ENCODE peak calls at places on chromosomes 11 and 22, in seven cellular contexts. One of them, this sample, is unnamed.

GRCh38 chr11:12773591-12773990 is 99.4 kb downstream of the TEAD1 start:
- DNase-seq in tibial nerve: no peak
- DNase-seq in coronary artery: no peak
- DNase-seq in esophagus squamous epithelium: no peak
- DNase-seq in AG04450: no peak
- DNase-seq in neural progenitor cell: no peak
- DNase-seq in K562: no peak
- DNase-seq in this sample: no peak

GRCh38 chr22:23248583-23248982 is 68.3 kb downstream of the BCR start:
- DNase-seq in tibial nerve: no peak
- DNase-seq in coronary artery: no peak
- DNase-seq in esophagus squamous epithelium: no peak
- DNase-seq in AG04450: no peak
- DNase-seq in neural progenitor cell: peak
- DNase-seq in K562: peak
- DNase-seq in this sample: no peak

GRCh38 chr22:30602049-30602448 is 4.9 kb upstream of the TCN2 start:
- DNase-seq in tibial nerve: no peak
- DNase-seq in coronary artery: no peak
- DNase-seq in esophagus squamous epithelium: no peak
- DNase-seq in AG04450: no peak
- DNase-seq in neural progenitor cell: peak
- DNase-seq in K562: no peak
- DNase-seq in this sample: no peak

GRCh38 chr11:119807402-119807801 is 78.4 kb upstream of the NECTIN1 start:
- DNase-seq in tibial nerve: no peak
- DNase-seq in coronary artery: no peak
- DNase-seq in esophagus squamous epithelium: no peak
- DNase-seq in AG04450: no peak
- DNase-seq in neural progenitor cell: no peak
- DNase-seq in K562: no peak
- DNase-seq in this sample: no peak

GRCh38 chr11:46413755-46414465 is 22.3 kb upstream of the CHRM4 start:
- DNase-seq in tibial nerve: no peak
- DNase-seq in coronary artery: no peak
- DNase-seq in esophagus squamous epithelium: no peak
- DNase-seq in AG04450: no peak
- DNase-seq in neural progenitor cell: no peak
- DNase-seq in K562: no peak
- DNase-seq in this sample: no peak

GRCh38 chr11:128726464-128727139 is 32.7 kb downstream of the FLI1 start:
- DNase-seq in tibial nerve: no peak
- DNase-seq in coronary artery: no peak
- DNase-seq in esophagus squamous epithelium: peak
- DNase-seq in AG04450: no peak
- DNase-seq in neural progenitor cell: no peak
- DNase-seq in K562: no peak
- DNase-seq in this sample: no peak

GRCh38 chr11:19229671-19230070 is 11.1 kb downstream of the E2F8 start:
- DNase-seq in tibial nerve: no peak
- DNase-seq in coronary artery: no peak
- DNase-seq in esophagus squamous epithelium: no peak
- DNase-seq in AG04450: no peak
- DNase-seq in neural progenitor cell: no peak
- DNase-seq in K562: no peak
- DNase-seq in this sample: no peak

GRCh38 chr11:134508219-134508990 is 96.4 kb upstream of the B3GAT1 start:
- DNase-seq in tibial nerve: no peak
- DNase-seq in coronary artery: no peak
- DNase-seq in esophagus squamous epithelium: no peak
- DNase-seq in AG04450: no peak
- DNase-seq in neural progenitor cell: no peak
- DNase-seq in K562: no peak
- DNase-seq in this sample: no peak

GRCh38 chr11:61532136-61533038 is 23.8 kb downstream of the LRRC10B start:
- DNase-seq in tibial nerve: no peak
- DNase-seq in coronary artery: no peak
- DNase-seq in esophagus squamous epithelium: no peak
- DNase-seq in AG04450: no peak
- DNase-seq in neural progenitor cell: peak
- DNase-seq in K562: peak
- DNase-seq in this sample: no peak

GRCh38 chr22:19875531-19876313 is 21.0 kb upstream of the GNB1L start:
- DNase-seq in tibial nerve: peak
- DNase-seq in coronary artery: no peak
- DNase-seq in esophagus squamous epithelium: no peak
- DNase-seq in AG04450: no peak
- DNase-seq in neural progenitor cell: peak
- DNase-seq in K562: no peak
- DNase-seq in this sample: peak

GRCh38 chr22:41410311-41410751 is 28.6 kb downstream of the TEF start:
- DNase-seq in tibial nerve: no peak
- DNase-seq in coronary artery: peak
- DNase-seq in esophagus squamous epithelium: no peak
- DNase-seq in AG04450: no peak
- DNase-seq in neural progenitor cell: no peak
- DNase-seq in K562: no peak
- DNase-seq in this sample: no peak

GRCh38 chr11:85955531-85955930 is 100.3 kb downstream of the CCDC83 start:
- DNase-seq in tibial nerve: no peak
- DNase-seq in coronary artery: no peak
- DNase-seq in esophagus squamous epithelium: no peak
- DNase-seq in AG04450: peak
- DNase-seq in neural progenitor cell: no peak
- DNase-seq in K562: no peak
- DNase-seq in this sample: no peak

GRCh38 chr11:64341851-64342791 is 2.1 kb downstream of the CCDC88B start:
- DNase-seq in tibial nerve: peak
- DNase-seq in coronary artery: peak
- DNase-seq in esophagus squamous epithelium: no peak
- DNase-seq in AG04450: peak
- DNase-seq in neural progenitor cell: peak
- DNase-seq in K562: peak
- DNase-seq in this sample: peak

GRCh38 chr11:115759622-115760527 is 255.7 kb upstream of the CADM1 start:
- DNase-seq in tibial nerve: no peak
- DNase-seq in coronary artery: no peak
- DNase-seq in esophagus squamous epithelium: no peak
- DNase-seq in AG04450: no peak
- DNase-seq in neural progenitor cell: peak
- DNase-seq in K562: no peak
- DNase-seq in this sample: no peak

GRCh38 chr22:36316419-36316818 is 63.5 kb downstream of the APOL1 start:
- DNase-seq in tibial nerve: no peak
- DNase-seq in coronary artery: no peak
- DNase-seq in esophagus squamous epithelium: no peak
- DNase-seq in AG04450: no peak
- DNase-seq in neural progenitor cell: no peak
- DNase-seq in K562: no peak
- DNase-seq in this sample: no peak

GRCh38 chr11:6152126-6152525 is 18.0 kb downstream of the OR52B2 start:
- DNase-seq in tibial nerve: no peak
- DNase-seq in coronary artery: no peak
- DNase-seq in esophagus squamous epithelium: no peak
- DNase-seq in AG04450: no peak
- DNase-seq in neural progenitor cell: no peak
- DNase-seq in K562: no peak
- DNase-seq in this sample: no peak

GRCh38 chr11:61917357-61918109 is at the start of gene RAB3IL1:
- DNase-seq in tibial nerve: peak
- DNase-seq in coronary artery: peak
- DNase-seq in esophagus squamous epithelium: no peak
- DNase-seq in AG04450: no peak
- DNase-seq in neural progenitor cell: peak
- DNase-seq in K562: peak
- DNase-seq in this sample: no peak

GRCh38 chr11:10147195-10147594 is 146.8 kb downstream of the SBF2 start:
- DNase-seq in tibial nerve: no peak
- DNase-seq in coronary artery: no peak
- DNase-seq in esophagus squamous epithelium: no peak
- DNase-seq in AG04450: no peak
- DNase-seq in neural progenitor cell: no peak
- DNase-seq in K562: no peak
- DNase-seq in this sample: no peak

GRCh38 chr11:111510311-111510710 is 1.9 kb downstream of the BTG4 start:
- DNase-seq in tibial nerve: no peak
- DNase-seq in coronary artery: no peak
- DNase-seq in esophagus squamous epithelium: no peak
- DNase-seq in AG04450: no peak
- DNase-seq in neural progenitor cell: no peak
- DNase-seq in K562: no peak
- DNase-seq in this sample: no peak

GRCh38 chr11:20566591-20567434 is 32.6 kb upstream of the SLC6A5 start:
- DNase-seq in tibial nerve: no peak
- DNase-seq in coronary artery: no peak
- DNase-seq in esophagus squamous epithelium: no peak
- DNase-seq in AG04450: no peak
- DNase-seq in neural progenitor cell: no peak
- DNase-seq in K562: no peak
- DNase-seq in this sample: no peak

DNA sequence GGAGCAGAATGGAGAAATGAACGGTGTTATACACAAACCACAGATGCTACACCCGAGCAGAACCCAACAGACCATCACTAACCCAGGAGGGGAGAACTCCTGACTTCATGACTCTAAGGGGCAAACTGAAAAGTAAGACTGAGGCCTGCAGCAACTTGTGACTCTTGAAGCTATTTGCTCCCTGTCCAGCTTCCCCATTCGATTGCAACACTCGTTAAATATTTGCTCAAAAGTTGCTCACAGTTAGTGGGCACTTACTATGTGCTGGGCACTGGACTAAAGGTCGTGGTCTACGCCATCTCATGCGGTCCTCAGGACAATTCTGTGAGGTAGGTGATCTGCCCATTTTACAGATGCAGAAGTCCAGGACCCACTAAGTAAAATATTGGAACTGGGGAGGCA is 9.5 kb upstream of the ADA2 start:
- DNase-seq in tibial nerve: no peak
- DNase-seq in coronary artery: no peak
- DNase-seq in esophagus squamous epithelium: no peak
- DNase-seq in AG04450: no peak
- DNase-seq in neural progenitor cell: no peak
- DNase-seq in K562: no peak
- DNase-seq in this sample: no peak
- TF ChIP-seq CTCF in tibial nerve: no peak
- TF ChIP-seq CTCF in coronary artery: no peak
- TF ChIP-seq CTCF in esophagus squamous epithelium: no peak
- TF ChIP-seq CTCF in AG04450: no peak
- TF ChIP-seq CTCF in neural progenitor cell: no peak
- TF ChIP-seq CTCF in K562: no peak
- TF ChIP-seq CTCF in this sample: no peak

DNA sequence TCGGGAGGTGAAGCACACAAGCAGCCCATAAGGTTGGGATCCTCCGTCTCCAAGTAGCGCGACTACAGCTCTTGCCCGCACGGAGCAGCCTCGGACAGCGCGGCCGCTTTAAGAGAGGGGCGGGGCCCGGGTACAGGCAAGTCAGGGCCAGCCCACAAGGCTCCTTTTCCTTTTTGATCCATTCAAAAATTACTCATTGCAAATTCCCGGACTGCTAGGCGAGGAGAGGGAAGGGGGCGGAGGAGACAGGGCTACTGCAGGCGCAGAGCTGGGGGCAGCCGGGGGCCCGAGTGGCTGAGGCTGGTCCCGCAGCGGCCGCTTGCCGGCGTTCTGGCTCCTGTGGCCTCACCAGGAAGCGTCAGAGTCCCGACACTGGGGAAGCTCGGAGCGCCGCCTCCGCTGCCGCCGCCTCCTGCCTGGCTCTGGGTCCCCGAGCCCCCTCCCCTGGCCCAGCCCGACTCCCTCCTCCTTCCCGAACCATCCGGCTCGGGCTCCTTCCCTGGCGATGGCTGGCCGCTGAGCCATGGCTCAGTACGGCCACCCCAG is at the start of gene UBASH3B:
- DNase-seq in tibial nerve: peak
- DNase-seq in coronary artery: peak
- DNase-seq in esophagus squamous epithelium: peak
- DNase-seq in AG04450: no peak
- DNase-seq in neural progenitor cell: peak
- DNase-seq in K562: peak
- DNase-seq in this sample: peak
- TF ChIP-seq CTCF in tibial nerve: no peak
- TF ChIP-seq CTCF in coronary artery: no peak
- TF ChIP-seq CTCF in esophagus squamous epithelium: no peak
- TF ChIP-seq CTCF in AG04450: no peak
- TF ChIP-seq CTCF in neural progenitor cell: peak
- TF ChIP-seq CTCF in K562: no peak
- TF ChIP-seq CTCF in this sample: no peak

GRCh38 chr22:39242809-39243442 is 1.9 kb downstream of the PDGFB start:
- DNase-seq in tibial nerve: no peak
- DNase-seq in coronary artery: no peak
- DNase-seq in esophagus squamous epithelium: no peak
- DNase-seq in AG04450: no peak
- DNase-seq in neural progenitor cell: peak
- DNase-seq in K562: no peak
- DNase-seq in this sample: no peak

GRCh38 chr22:39242389-39242808 is 2.4 kb downstream of the PDGFB start:
- DNase-seq in tibial nerve: no peak
- DNase-seq in coronary artery: no peak
- DNase-seq in esophagus squamous epithelium: no peak
- DNase-seq in AG04450: no peak
- DNase-seq in neural progenitor cell: peak
- DNase-seq in K562: peak
- DNase-seq in this sample: no peak

GRCh38 chr22:39241632-39242388 is 3.0 kb downstream of the PDGFB start:
- DNase-seq in tibial nerve: no peak
- DNase-seq in coronary artery: no peak
- DNase-seq in esophagus squamous epithelium: no peak
- DNase-seq in AG04450: no peak
- DNase-seq in neural progenitor cell: no peak
- DNase-seq in K562: no peak
- DNase-seq in this sample: no peak

GRCh38 chr22:39239561-39240423 is 5.0 kb downstream of the PDGFB start:
- DNase-seq in tibial nerve: no peak
- DNase-seq in coronary artery: no peak
- DNase-seq in esophagus squamous epithelium: no peak
- DNase-seq in AG04450: no peak
- DNase-seq in neural progenitor cell: no peak
- DNase-seq in K562: no peak
- DNase-seq in this sample: no peak

GRCh38 chr22:39240841-39241631 is 3.7 kb downstream of the PDGFB start:
- DNase-seq in tibial nerve: no peak
- DNase-seq in coronary artery: no peak
- DNase-seq in esophagus squamous epithelium: no peak
- DNase-seq in AG04450: no peak
- DNase-seq in neural progenitor cell: peak
- DNase-seq in K562: peak
- DNase-seq in this sample: no peak
- TF ChIP-seq CTCF in tibial nerve: no peak
- TF ChIP-seq CTCF in coronary artery: no peak
- TF ChIP-seq CTCF in esophagus squamous epithelium: peak
- TF ChIP-seq CTCF in AG04450: no peak
- TF ChIP-seq CTCF in neural progenitor cell: no peak
- TF ChIP-seq CTCF in K562: no peak
- TF ChIP-seq CTCF in this sample: no peak

DNA sequence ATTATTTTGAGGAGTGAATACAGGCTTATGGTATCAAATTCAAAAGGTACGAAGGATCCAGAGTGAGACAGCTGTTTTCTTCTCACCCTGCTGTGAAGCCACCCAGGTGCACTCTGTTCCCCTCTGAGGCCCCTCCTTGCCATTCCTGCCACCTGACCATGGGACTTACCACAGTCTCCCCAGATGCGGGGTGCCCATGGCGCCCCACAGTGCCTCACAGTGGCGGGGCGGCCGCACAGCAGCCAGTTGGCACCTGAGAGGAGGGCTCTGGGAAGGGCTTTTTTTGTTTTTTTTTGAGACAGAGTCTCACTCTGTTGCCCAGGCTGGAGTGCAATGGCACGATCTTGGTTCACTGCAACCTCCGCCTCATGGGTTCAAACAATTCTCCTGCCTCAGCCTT is 151.7 kb downstream of the CEP164 start:
- DNase-seq in tibial nerve: no peak
- DNase-seq in coronary artery: no peak
- DNase-seq in esophagus squamous epithelium: no peak
- DNase-seq in AG04450: no peak
- DNase-seq in neural progenitor cell: no peak
- DNase-seq in K562: peak
- DNase-seq in this sample: no peak
- TF ChIP-seq CTCF in tibial nerve: no peak
- TF ChIP-seq CTCF in coronary artery: no peak
- TF ChIP-seq CTCF in esophagus squamous epithelium: no peak
- TF ChIP-seq CTCF in AG04450: no peak
- TF ChIP-seq CTCF in neural progenitor cell: peak
- TF ChIP-seq CTCF in K562: peak
- TF ChIP-seq CTCF in this sample: no peak